ENCODE peak calls at places on chromosomes 5 and 9, in eight cellular contexts. W, T, Y, O, C, I, D and J are unnamed samples.

GRCh38 chr9:79053613-79054012 is 518.2 kb upstream of the TLE4 start:
- DNase-seq in W (no peak), T (no peak), Y (no peak), O (no peak), C (no peak), I (no peak), D (no peak), J (no peak)

GRCh38 chr9:131275332-131276106 is 791 bp downstream of the FAM78A start:
- DNase-seq in W (no peak), T (no peak), Y (peak; percentile 77), O (no peak), C (peak; percentile 29), I (peak; percentile 71), D (peak; percentile 66), J (peak; percentile 73)

GRCh38 chr9:106287108-106287631 is 575.8 kb upstream of the ZNF462 start:
- DNase-seq in W (peak; percentile 15), T (no peak), Y (no peak), O (no peak), C (no peak), I (no peak), D (no peak), J (no peak)

GRCh38 chr9:98108540-98109031 is 10.4 kb downstream of the TRIM14 start:
- DNase-seq in W (no peak), T (no peak), Y (peak; percentile 83), O (no peak), C (no peak), I (no peak), D (peak; percentile 73), J (peak; percentile 58)

GRCh38 chr5:58891072-58891970 is 308.4 kb downstream of the RAB3C start:
- DNase-seq in W (peak; percentile 63), T (peak; percentile 77), Y (peak; percentile 45), O (peak; percentile 58), C (peak; percentile 75), I (peak; percentile 62), D (no peak), J (peak; percentile 56)

GRCh38 chr5:126446498-126447224 is 23.5 kb downstream of the GRAMD2B start:
- DNase-seq in W (no peak), T (peak; percentile 21), Y (no peak), O (no peak), C (no peak), I (no peak), D (no peak), J (no peak)

GRCh38 chr5:79172269-79172668 is 60.7 kb downstream of the BHMT start:
- DNase-seq in W (no peak), T (no peak), Y (no peak), O (no peak), C (no peak), I (no peak), D (no peak), J (no peak)

GRCh38 chr5:167642779-167643517 is 648.5 kb upstream of the WWC1 start:
- DNase-seq in W (no peak), T (no peak), Y (no peak), O (no peak), C (no peak), I (no peak), D (no peak), J (no peak)

GRCh38 chr9:2465921-2466460 is 155.6 kb upstream of the VLDLR start:
- DNase-seq in W (no peak), T (no peak), Y (no peak), O (no peak), C (no peak), I (no peak), D (peak; percentile 40), J (peak; percentile 62)

GRCh38 chr9:82131072-82131471 is 142.5 kb downstream of the SPATA31D1 start:
- DNase-seq in W (no peak), T (no peak), Y (no peak), O (no peak), C (no peak), I (no peak), D (no peak), J (no peak)

GRCh38 chr9:82132024-82132423 is 143.5 kb downstream of the SPATA31D1 start:
- DNase-seq in W (no peak), T (no peak), Y (peak; percentile 62), O (no peak), C (no peak), I (no peak), D (no peak), J (no peak)

GRCh38 chr9:82129708-82130107 is 141.1 kb downstream of the SPATA31D1 start:
- DNase-seq in W (no peak), T (no peak), Y (no peak), O (no peak), C (no peak), I (no peak), D (no peak), J (no peak)

GRCh38 chr9:82127993-82128710 is 139.6 kb downstream of the SPATA31D1 start:
- DNase-seq in W (no peak), T (no peak), Y (peak; percentile 95), O (no peak), C (no peak), I (no peak), D (peak; percentile 25), J (peak; percentile 25)

DNA sequence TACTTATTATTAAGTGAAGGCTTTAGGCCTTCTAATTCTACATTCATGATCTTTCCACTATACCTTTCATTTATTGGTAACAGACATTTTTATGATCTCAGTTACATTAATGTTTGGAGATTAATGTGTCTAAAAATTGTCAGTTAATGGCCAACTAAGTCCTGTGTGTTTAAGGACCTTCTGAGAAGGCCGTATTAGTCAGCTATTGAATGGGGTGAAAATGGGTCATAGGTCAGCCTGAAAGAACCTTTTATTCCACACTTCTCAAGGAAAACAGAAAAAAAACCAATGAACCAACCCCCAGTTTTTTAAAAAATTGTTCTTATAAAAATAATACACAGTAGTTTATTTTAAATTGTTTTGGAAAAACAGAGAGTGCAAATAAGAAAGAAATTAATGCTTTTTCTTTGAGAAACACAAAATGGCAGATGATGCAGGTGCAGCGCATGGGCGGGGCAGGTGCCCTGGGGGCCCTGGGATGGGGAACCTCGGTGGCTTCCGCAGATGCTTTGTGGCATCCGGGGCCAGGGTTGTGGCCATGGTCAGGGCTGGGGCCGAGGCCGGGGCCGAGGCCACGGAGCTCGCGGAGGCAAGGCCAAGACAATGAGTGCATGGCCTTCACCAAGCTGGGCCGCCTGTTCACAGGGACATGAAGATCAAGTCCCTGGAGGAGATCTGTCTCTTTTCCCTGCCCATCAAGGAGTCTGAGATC is 141.9 kb downstream of the SPATA31D1 start:
- DNase-seq in W (no peak), T (peak; percentile 54), Y (no peak), O (no peak), C (no peak), I (no peak), D (no peak), J (no peak)
- TF ChIP-seq CTCF in W (no peak), T (no peak), Y (no peak), O (no peak), C (no peak), I (no peak), D (no peak), J (no peak)

GRCh38 chr9:89010526-89011089 is 19.3 kb downstream of the S1PR3 start:
- DNase-seq in W (no peak), T (no peak), Y (no peak), O (no peak), C (no peak), I (no peak), D (no peak), J (no peak)

GRCh38 chr9:89008346-89009048 is 17.2 kb downstream of the S1PR3 start:
- DNase-seq in W (no peak), T (no peak), Y (no peak), O (no peak), C (no peak), I (no peak), D (no peak), J (no peak)

GRCh38 chr9:89007568-89007967 is 16.3 kb downstream of the S1PR3 start:
- DNase-seq in W (no peak), T (no peak), Y (no peak), O (no peak), C (no peak), I (no peak), D (no peak), J (no peak)

GRCh38 chr9:89010056-89010455 is 18.8 kb downstream of the S1PR3 start:
- DNase-seq in W (no peak), T (no peak), Y (no peak), O (no peak), C (no peak), I (no peak), D (no peak), J (no peak)

DNA sequence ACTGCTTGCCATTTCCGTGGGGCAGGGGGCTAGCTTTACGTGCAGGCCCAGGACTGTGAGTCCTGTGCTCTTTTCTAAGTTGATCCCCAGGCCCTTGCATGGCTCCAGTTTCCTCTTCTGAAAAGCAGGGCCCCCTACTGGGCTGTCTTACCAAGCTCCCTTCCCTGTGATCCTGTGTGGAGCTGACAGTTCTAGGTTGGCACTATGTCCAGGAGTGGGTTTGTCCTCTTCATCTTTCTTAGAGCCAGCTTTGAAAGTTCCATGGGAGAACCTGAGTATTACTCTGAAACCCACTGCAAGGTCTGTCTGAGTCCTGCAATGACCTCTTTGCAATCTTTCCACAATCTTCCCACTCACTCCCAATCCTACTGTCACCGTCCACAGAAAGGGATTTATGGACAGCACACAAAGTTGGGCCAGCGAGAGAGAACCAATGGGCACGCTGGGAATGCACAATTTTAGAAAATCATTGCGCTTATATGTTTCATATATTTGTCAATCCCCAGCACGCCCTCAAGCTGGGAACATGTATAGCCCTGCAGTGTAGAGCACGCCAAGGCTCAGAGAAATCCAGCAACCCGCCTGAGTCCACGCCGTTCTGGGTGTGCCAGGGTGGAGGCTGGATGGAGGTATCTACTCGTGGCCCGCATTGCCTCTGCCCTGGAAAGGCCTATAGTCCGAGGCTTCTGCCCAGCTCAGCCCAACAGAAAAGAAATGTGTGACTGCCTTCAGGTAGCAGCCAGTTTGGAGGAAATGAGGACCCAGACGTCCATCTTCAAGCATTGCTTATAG is 18.0 kb downstream of the S1PR3 start:
- DNase-seq in W (no peak), T (no peak), Y (peak; percentile 8), O (no peak), C (no peak), I (no peak), D (no peak), J (no peak)
- TF ChIP-seq CTCF in W (no peak), T (no peak), Y (peak; percentile 53), O (no peak), C (no peak), I (no peak), D (no peak), J (no peak)

GRCh38 chr9:110640736-110641135 is 27.9 kb upstream of the MUSK start:
- DNase-seq in W (no peak), T (no peak), Y (no peak), O (no peak), C (no peak), I (no peak), D (no peak), J (no peak)

GRCh38 chr9:110635589-110635988 is 33.0 kb upstream of the MUSK start:
- DNase-seq in W (no peak), T (no peak), Y (no peak), O (no peak), C (no peak), I (no peak), D (no peak), J (no peak)

GRCh38 chr9:110641350-110641749 is 27.2 kb upstream of the MUSK start:
- DNase-seq in W (no peak), T (no peak), Y (no peak), O (no peak), C (no peak), I (no peak), D (no peak), J (no peak)

GRCh38 chr9:110638381-110638954 is 30.1 kb upstream of the MUSK start:
- DNase-seq in W (no peak), T (no peak), Y (no peak), O (no peak), C (no peak), I (no peak), D (no peak), J (no peak)
- TF ChIP-seq CTCF in W (peak; percentile 36), T (peak; percentile 34), Y (peak; percentile 53), O (peak; percentile 53), C (peak; percentile 68), I (peak; percentile 58), D (peak; percentile 19), J (no peak)

GRCh38 chr5:53991942-53992341 is 318.4 kb downstream of the ARL15 start:
- DNase-seq in W (no peak), T (no peak), Y (no peak), O (no peak), C (no peak), I (no peak), D (no peak), J (no peak)
- TF ChIP-seq CTCF in W (no peak), T (no peak), Y (peak; percentile 66), O (no peak), C (peak; percentile 53), I (peak; percentile 44), D (peak; percentile 32), J (no peak)